ENCODE peak calls at places on chromosomes 3 and 15, in seven cellular contexts. W is GM23338, Q is stomach, C is breast epithelium, F is astrocyte, L is AG04450, I is epithelial cell of prostate. R is an unnamed sample.

GRCh38 chr3:174533286-174533685 is 325.8 kb upstream of the NAALADL2 start:
- DNase-seq in W (no peak), L (peak), F (peak), I (peak), Q (no peak), C (no peak), R (no peak)

GRCh38 chr3:109731639-109732473 is 394.5 kb upstream of the DPPA4 start:
- DNase-seq in L (peak), F (peak), C (no peak), Q (peak), W (peak), I (peak), R (peak)

GRCh38 chr3:129625071-129625874 is 18.8 kb upstream of the PLXND1 start:
- DNase-seq in Q (no peak), C (peak), W (peak), F (no peak), I (no peak), L (no peak), R (no peak)

GRCh38 chr3:11602441-11602840 is 41.3 kb downstream of the VGLL4 start:
- DNase-seq in I (no peak), W (no peak), Q (no peak), F (no peak), L (no peak), C (no peak), R (no peak)

GRCh38 chr3:56725175-56725574 is 42.1 kb upstream of the TASOR start:
- DNase-seq in I (no peak), C (no peak), L (no peak), W (no peak), F (peak), Q (no peak), R (no peak)

GRCh38 chr3:19147905-19148767 is at the start of gene KCNH8:
- DNase-seq in F (no peak), Q (peak), L (no peak), I (no peak), C (peak), W (peak), R (peak)

GRCh38 chr3:133138017-133138416 is 99.8 kb downstream of the TMEM108 start:
- DNase-seq in W (no peak), I (no peak), L (no peak), Q (no peak), F (no peak), C (no peak), R (no peak)

GRCh38 chr3:120646771-120647449 is 35.1 kb downstream of the HGD start:
- DNase-seq in Q (no peak), I (no peak), W (no peak), L (no peak), F (no peak), C (no peak), R (no peak)

GRCh38 chr3:97975466-97975865 is 3.2 kb upstream of the RIOX2 start:
- DNase-seq in C (no peak), Q (no peak), F (no peak), L (no peak), W (no peak), I (no peak), R (no peak)

GRCh38 chr15:60219841-60220240 is 177.9 kb downstream of the ANXA2 start:
- DNase-seq in W (no peak), L (no peak), Q (no peak), C (no peak), F (no peak), I (no peak), R (no peak)

GRCh38 chr15:31397851-31398661 is 71.4 kb downstream of the KLF13 start:
- DNase-seq in I (no peak), F (no peak), W (peak), C (peak), Q (no peak), L (no peak), R (no peak)

GRCh38 chr15:63560741-63561448 is 36.3 kb upstream of the FBXL22 start:
- DNase-seq in L (no peak), Q (no peak), I (no peak), C (no peak), F (no peak), W (peak), R (no peak)

GRCh38 chr15:100910556-100910955 is 8.6 kb upstream of the LRRK1 start:
- DNase-seq in F (no peak), L (no peak), C (no peak), W (no peak), I (no peak), Q (no peak), R (no peak)

GRCh38 chr3:185313693-185314246 is 49.2 kb upstream of the MAP3K13 start:
- DNase-seq in Q (no peak), I (no peak), F (no peak), L (no peak), W (no peak), C (no peak), R (no peak)

GRCh38 chr3:124288996-124289395 is 297.1 kb upstream of the ROPN1 start:
- DNase-seq in L (no peak), C (no peak), F (no peak), W (no peak), I (no peak), Q (no peak), R (no peak)

GRCh38 chr3:125129512-125129962 is 73.7 kb upstream of the HEG1 start:
- DNase-seq in W (no peak), F (peak), Q (peak), I (peak), C (no peak), L (peak), R (no peak)

GRCh38 chr15:75554717-75555116 is 24.4 kb downstream of the PTPN9 start:
- DNase-seq in C (no peak), L (peak), F (peak), Q (no peak), I (no peak), W (no peak), R (no peak)

GRCh38 chr15:81304226-81304625 is 19.7 kb downstream of the STARD5 start:
- DNase-seq in I (no peak), Q (no peak), F (peak), W (no peak), C (no peak), L (no peak), R (peak)

GRCh38 chr3:115385935-115386334 is 237.4 kb upstream of the GAP43 start:
- DNase-seq in Q (no peak), L (no peak), I (no peak), C (no peak), W (no peak), F (no peak), R (no peak)

GRCh38 chr15:68415501-68416157 is 16.3 kb downstream of the ITGA11 start:
- DNase-seq in Q (no peak), W (no peak), L (no peak), C (peak), F (no peak), I (no peak), R (no peak)

GRCh38 chr15:73485372-73485771 is 42.4 kb downstream of the REC114 start:
- DNase-seq in W (no peak), C (no peak), L (no peak), I (no peak), F (no peak), Q (no peak), R (no peak)

GRCh38 chr3:108513961-108514360 is 3.6 kb upstream of the MYH15 start:
- DNase-seq in W (no peak), F (no peak), C (no peak), Q (no peak), L (no peak), I (no peak), R (no peak)

GRCh38 chr15:67049351-67050044 is 15.9 kb upstream of the SMAD3 start:
- DNase-seq in F (peak), C (no peak), I (no peak), L (no peak), Q (no peak), W (no peak), R (no peak)

GRCh38 chr3:16993227-16993626 is 108.5 kb downstream of the PLCL2 start:
- DNase-seq in C (no peak), I (no peak), F (peak), Q (no peak), W (no peak), L (no peak), R (no peak)

DNA sequence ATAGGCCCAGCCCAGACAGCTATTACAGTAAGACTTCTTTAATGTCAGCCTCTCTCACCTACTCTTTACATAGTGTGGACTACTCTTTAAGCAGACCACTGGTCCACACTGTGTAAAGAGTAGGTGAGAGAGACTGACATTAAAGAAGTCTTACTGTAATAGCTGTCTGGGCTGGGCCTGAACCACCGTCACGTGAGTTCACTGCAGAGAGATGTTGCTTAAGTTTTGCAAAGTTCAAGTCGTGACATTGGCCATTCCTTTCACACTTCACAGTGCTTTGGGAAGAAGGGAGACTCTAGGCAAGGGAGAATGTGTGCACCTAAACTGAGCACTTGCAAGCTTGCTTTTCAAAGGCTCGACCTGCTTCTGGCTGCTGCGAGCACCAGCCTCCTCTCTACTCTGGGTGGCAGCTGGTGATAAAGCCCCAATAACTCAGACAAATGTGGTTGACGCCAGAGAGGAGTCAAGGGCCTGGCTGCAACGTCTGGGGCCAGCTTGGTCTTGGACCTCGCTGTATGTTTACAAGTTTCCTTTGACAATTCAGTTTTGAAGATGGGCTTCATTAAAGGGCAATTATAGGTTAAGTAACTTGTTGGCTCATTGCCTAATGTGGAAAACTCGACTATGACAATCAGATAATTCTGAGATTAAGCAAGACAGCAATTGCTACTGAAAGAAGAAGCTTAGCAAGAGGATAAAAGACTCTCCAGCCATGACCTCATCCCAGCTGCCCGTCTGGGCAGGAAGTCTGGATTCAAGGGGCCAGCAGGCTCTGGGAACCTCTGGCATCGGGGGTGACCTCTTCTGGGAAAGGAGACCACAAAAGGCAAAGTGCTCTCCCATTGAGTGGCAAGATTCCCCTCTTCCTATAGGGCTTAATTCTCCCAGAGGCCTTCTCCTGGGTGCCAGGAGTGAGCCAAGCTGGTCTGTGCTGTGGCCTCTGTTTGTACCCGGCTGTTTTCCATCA is 242.1 kb upstream of the TLE3 start:
- DNase-seq in L (no peak), Q (no peak), C (no peak), F (peak), I (no peak), W (no peak), R (no peak)
- H3K27ac ChIP-seq in L (no peak), Q (no peak), C (no peak), F (no peak), I (no peak), W (no peak), R (no peak)

DNA sequence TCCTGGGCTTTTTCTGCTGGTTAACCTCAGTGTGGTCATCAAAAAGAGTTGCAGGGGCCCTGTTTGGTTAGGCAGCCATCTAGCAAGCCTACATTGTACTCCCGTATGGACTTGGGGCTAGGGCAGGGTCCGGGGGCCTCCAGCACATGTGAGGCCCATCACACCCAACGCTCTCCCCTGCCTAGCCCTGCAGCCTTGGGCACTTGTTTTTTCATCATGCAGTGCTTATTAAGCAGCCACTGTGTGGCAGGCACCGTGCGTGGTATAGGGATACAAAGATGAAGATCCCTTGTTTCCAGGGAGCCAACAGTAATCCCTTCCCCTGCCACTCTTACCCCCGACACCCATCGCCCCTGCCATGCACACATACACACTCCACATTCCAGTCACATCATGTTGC is 14.2 kb downstream of the MRAS start:
- DNase-seq in I (no peak), L (no peak), Q (no peak), F (no peak), C (no peak), W (no peak), R (no peak)
- H3K27ac ChIP-seq in I (no peak), L (no peak), Q (no peak), F (no peak), C (no peak), W (no peak), R (no peak)

DNA sequence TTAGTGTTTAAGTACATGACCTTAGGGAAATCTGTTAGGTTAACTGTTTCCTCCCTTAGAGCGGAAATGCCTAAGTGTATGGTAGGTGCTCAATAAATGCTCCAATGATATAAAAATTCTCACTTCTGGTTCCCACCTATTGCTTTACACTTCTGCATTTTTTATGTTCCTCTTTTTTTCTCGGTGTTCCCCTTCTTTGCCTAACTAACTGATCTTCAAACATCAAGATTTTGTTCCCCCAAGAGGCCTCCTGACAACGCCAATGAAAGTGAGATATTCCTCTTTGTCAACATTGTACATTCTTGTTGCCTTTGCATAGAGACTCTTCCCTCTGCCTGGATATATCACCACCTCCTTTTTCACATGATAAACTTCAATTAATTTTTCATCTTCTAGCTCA is 17.4 kb downstream of the SLC35A5 start:
- DNase-seq in C (no peak), F (no peak), L (no peak), I (no peak), Q (no peak), W (no peak), R (no peak)
- H3K27ac ChIP-seq in C (no peak), F (peak), L (no peak), I (no peak), Q (no peak), W (no peak), R (no peak)

DNA sequence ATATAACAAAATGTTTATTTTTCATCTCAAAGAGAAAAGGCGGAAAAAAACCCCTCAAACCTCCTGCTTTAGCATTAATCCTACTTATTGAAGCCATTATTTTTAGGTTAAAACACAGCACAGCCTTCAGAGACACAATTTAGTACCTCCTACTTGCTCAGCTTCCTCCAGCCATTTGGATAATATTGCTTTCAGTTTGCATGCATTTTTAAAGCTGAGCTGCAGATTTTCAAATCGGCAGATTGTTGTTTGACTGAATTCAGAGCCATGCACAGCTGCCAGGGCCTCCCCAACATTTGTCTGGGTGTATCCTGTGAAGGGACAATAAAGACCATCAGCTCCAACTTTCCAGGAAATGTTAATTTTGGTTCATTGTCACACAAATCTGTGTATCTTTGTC is 14.5 kb downstream of the POU1F1 start:
- DNase-seq in I (no peak), F (no peak), C (no peak), W (no peak), Q (no peak), L (no peak), R (no peak)
- H3K27ac ChIP-seq in I (no peak), F (no peak), C (no peak), W (no peak), Q (no peak), L (no peak), R (no peak)

GRCh38 chr3:49131576-49131975 is 1.3 kb downstream of the LAMB2 start:
- DNase-seq in W (no peak), L (no peak), F (no peak), Q (no peak), I (no peak), C (no peak), R (no peak)

GRCh38 chr3:49134471-49135265 is 1.8 kb upstream of the LAMB2 start:
- DNase-seq in Q (no peak), W (peak), L (no peak), F (no peak), I (no peak), C (no peak), R (no peak)

GRCh38 chr3:49132073-49132436 is 795 bp downstream of the LAMB2 start:
- DNase-seq in L (no peak), W (no peak), F (no peak), C (no peak), I (no peak), Q (no peak), R (no peak)

GRCh38 chr3:49132437-49133225 is at the start of gene LAMB2:
- DNase-seq in W (peak), I (no peak), L (peak), C (peak), F (peak), Q (peak), R (peak)

GRCh38 chr3:49133226-49133951 is 539 bp upstream of the LAMB2 start:
- DNase-seq in L (peak), W (peak), F (peak), I (peak), C (peak), Q (peak), R (peak)
- H3K27ac ChIP-seq in L (peak), W (peak), F (peak), I (peak), C (peak), Q (peak), R (no peak)

GRCh38 chr3:29283297-29283681 is 2.4 kb downstream of the RBMS3 start:
- DNase-seq in I (no peak), W (no peak), Q (no peak), F (peak), L (no peak), C (no peak), R (no peak)
- H3K27ac ChIP-seq in I (peak), W (peak), Q (no peak), F (peak), L (no peak), C (peak), R (no peak)